ENCODE peak calls at places on chromosomes 6 and 20, in six cellular contexts. H is HCT116, A is osteoblast, R is bronchial epithelial cell, V is uterus, C is transverse colon. M is an unnamed sample.
A peak's percentile ranks its signal among the peaks of the same experiment; 100 is the strongest.

GRCh38 chr20:58407966-58408557 is 19.0 kb downstream of the VAPB start:
- DNase-seq in H (no peak), A (no peak), R (peak; percentile 56), V (no peak), C (no peak), M (no peak)

GRCh38 chr6:13292774-13293173 is 35.6 kb downstream of the TBC1D7 start:
- DNase-seq in H (no peak), A (no peak), R (no peak), V (no peak), C (no peak), M (no peak)

GRCh38 chr6:33147807-33148666 is 44.2 kb downstream of the COL11A2 start:
- DNase-seq in H (peak; percentile 54), A (no peak), R (peak; percentile 59), V (no peak), C (no peak), M (no peak)

GRCh38 chr6:41786451-41787218 is 859 bp upstream of the TOMM6 start:
- DNase-seq in H (peak; percentile 23), A (peak; percentile 99), R (peak; percentile 38), V (peak; percentile 83), C (peak; percentile 93), M (peak; percentile 89)

GRCh38 chr6:115120394-115120793 is 777.6 kb upstream of the HS3ST5 start:
- DNase-seq in H (no peak), A (no peak), R (no peak), V (no peak), C (no peak), M (no peak)

GRCh38 chr6:168741305-168741704 is 300.3 kb downstream of the SMOC2 start:
- DNase-seq in H (no peak), A (no peak), R (no peak), V (no peak), C (no peak), M (no peak)

GRCh38 chr6:165220030-165220429 is 89.4 kb downstream of the C6orf118 start:
- DNase-seq in H (no peak), A (no peak), R (no peak), V (no peak), C (no peak), M (no peak)

GRCh38 chr20:10249822-10250221 is 31.2 kb downstream of the SNAP25 start:
- DNase-seq in H (no peak), A (no peak), R (no peak), V (no peak), C (no peak), M (no peak)

GRCh38 chr6:48426636-48427035 is 315.6 kb upstream of the PTCHD4 start:
- DNase-seq in H (no peak), A (no peak), R (peak; percentile 81), V (no peak), C (no peak), M (no peak)

GRCh38 chr6:129621252-129621651 is 88.7 kb downstream of the ARHGAP18 start:
- DNase-seq in H (no peak), A (no peak), R (no peak), V (no peak), C (peak; percentile 24), M (no peak)

GRCh38 chr6:7153807-7154206 is 46.0 kb downstream of the RREB1 start:
- DNase-seq in H (no peak), A (no peak), R (no peak), V (no peak), C (no peak), M (no peak)

GRCh38 chr6:22036267-22036666 is 260.6 kb downstream of the PRL start:
- DNase-seq in H (peak; percentile 74), A (no peak), R (peak; percentile 83), V (no peak), C (no peak), M (no peak)

GRCh38 chr6:15132854-15133670 is 112.8 kb upstream of the JARID2 start:
- DNase-seq in H (peak; percentile 95), A (peak; percentile 88), R (peak; percentile 100), V (peak; percentile 36), C (no peak), M (no peak)

DNA sequence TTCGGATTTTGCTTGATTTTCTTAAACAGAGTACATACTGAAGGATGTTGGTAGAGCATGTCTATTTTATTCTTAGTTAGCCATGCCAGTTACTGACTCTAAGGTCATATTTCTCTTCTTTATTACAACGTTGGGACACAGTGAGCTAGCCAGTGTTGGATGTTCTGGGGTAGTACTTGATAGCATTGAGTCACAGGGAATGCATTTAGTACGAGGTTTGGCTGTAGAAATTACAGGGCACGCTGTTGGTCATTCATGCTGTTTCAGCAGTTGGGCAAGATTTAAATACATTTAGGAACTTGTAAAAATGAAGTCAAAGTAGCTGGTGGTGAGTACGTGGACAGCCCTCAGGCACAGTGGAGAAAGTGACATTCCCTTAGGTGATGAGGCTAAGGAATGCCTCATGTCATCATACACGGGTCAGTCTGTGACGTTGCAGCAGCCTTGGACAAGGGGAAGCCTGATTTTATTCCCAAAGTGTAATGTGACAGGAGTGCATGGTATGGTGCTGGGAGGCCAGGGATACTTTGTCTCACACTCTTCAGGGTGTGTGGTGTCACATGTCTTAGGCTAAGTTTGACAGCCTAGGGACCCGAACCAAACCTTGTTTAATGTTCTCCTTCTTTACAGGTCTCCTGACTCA is 57.7 kb upstream of the SLC22A1 start:
- DNase-seq in H (no peak), A (no peak), R (no peak), V (no peak), C (no peak), M (no peak)
- H3K36me3 ChIP-seq in H (peaks cover 25% of the 10 kb centered on the region), A (peaks cover 82% of the 10 kb centered on the region), R (peaks cover 46% of the 10 kb centered on the region), V (no peaks in the 10 kb centered on the region), C (no peaks in the 10 kb centered on the region), M (peaks cover 94% of the 10 kb centered on the region)

DNA sequence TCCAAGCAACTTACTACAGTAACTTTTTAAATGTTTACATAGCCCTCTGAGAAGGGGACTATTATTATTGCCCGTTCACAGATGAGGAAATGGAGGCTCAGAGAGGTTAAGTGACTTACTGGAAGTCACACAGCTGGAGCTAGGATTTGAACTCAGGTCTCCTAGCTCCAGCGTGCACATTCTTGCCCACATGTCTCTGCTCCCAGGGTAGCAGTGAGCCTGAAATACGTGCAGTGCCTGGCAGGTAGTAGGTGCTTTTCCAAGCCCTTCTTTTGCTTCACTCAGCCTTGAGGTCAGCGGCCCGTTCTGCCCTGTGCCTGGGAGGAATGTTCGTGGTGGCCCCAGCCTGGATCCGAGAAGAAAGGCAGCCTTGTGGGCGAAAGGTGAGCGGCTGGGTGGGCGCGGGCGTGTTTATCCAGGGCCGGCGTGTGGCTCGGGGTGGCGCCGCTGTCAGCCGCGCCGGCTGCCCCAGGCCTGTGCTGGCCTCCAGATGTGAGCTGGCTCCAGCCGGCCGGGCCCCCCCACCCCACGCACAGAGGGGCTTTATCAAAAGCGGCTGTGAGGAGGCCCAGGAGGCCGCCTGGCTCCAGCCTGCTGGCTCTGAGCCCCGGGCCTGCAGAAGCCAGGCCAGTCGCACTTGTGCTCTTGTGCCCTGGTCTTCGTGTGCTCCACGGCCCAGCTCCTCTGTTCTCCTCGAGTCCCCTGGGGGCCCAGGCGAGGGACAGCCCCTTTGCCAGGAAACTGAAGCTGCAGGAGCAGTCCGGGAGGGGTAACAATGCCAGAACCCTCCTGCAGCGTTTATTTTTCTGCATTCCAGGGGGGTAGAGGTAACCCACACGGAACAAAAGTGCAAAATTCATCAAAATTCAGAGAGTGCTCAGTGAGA is 58.1 kb downstream of the UBE2V1 start:
- DNase-seq in H (no peak), A (peak; percentile 68), R (no peak), V (no peak), C (peak; percentile 16), M (no peak)
- H3K4me3 ChIP-seq in H (no peak overlapping the region), A (no peak overlapping the region), R (no peak overlapping the region), V (no peak overlapping the region), C (no peak overlapping the region), M (peak overlapping the region; percentile 7)

GRCh38 chr6:43144879-43145278 is 26.2 kb upstream of the SRF start:
- DNase-seq in H (no peak), A (no peak), R (peak; percentile 79), V (no peak), C (no peak), M (no peak)
- H3K36me3 ChIP-seq in H (peaks cover 10% of the 10 kb centered on the region), A (peaks cover 35% of the 10 kb centered on the region), R (peaks cover 26% of the 10 kb centered on the region), V (no peaks in the 10 kb centered on the region), C (no peaks in the 10 kb centered on the region), M (no peaks in the 10 kb centered on the region)

DNA sequence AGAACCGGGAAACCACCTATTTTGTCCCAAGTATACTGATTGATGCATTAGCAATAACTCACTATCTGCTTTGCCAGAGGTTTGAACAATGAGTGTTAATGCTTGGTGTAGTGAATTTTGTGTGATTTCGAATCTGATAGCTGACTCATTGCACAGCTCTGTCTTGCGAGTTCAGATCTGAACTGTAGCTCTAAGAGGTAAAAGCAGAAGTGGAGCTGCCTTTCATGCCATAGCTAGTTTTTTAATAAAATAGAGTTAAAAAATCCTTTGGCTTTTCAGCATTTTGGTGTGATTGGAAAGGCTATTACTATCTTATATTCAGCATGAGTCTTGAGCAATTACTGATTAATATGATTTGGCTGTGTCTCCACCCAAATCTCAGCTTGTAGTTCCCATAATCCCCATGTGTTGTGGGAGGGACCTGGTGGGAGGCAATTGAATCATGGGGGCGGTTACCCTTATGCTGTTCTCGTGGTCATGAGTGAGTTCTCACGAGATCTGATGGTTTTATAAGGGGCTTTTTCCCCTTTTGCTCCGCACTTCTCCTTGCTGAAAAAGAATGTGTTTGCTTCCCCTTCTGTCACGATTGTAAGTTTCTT is 21.1 kb downstream of the IGF2R start:
- DNase-seq in H (no peak), A (no peak), R (peak; percentile 70), V (no peak), C (no peak), M (no peak)
- H3K4me3 ChIP-seq in H (no peak overlapping the region), A (no peak overlapping the region), R (no peak overlapping the region), V (no peak overlapping the region), C (no peak overlapping the region), M (no peak overlapping the region)

DNA sequence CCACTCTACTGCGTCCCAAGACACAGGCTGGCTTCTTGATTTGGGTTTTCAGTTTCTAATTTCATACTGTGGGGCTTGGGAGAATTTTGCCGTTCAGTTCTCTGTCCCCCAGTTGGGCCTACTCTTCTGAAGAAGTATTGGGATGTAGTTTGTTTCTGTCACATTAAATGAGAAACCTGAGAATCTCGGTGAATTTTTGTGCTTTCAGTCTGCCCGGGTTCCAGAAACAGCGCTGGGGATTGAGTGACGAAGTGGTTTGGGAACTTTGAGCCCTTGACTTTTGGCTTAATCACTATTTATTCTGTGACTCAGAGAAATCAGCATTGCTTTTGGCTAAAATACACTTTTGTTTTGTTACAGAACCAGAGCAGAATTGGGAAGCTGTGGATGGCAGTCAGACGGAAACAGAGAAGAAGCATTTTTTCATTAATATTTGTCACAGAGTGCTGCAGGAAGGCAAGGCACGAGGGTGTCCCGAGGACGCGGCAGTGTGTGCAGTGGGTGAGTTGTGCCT is 74.0 kb downstream of the IGF2R start:
- DNase-seq in H (no peak), A (peak; percentile 87), R (peak; percentile 86), V (no peak), C (no peak), M (no peak)
- H3K36me3 ChIP-seq in H (peaks cover 22% of the 10 kb centered on the region), A (peaks cover 53% of the 10 kb centered on the region), R (peaks cover 14% of the 10 kb centered on the region), V (no peaks in the 10 kb centered on the region), C (no peaks in the 10 kb centered on the region), M (peaks cover 85% of the 10 kb centered on the region)

DNA sequence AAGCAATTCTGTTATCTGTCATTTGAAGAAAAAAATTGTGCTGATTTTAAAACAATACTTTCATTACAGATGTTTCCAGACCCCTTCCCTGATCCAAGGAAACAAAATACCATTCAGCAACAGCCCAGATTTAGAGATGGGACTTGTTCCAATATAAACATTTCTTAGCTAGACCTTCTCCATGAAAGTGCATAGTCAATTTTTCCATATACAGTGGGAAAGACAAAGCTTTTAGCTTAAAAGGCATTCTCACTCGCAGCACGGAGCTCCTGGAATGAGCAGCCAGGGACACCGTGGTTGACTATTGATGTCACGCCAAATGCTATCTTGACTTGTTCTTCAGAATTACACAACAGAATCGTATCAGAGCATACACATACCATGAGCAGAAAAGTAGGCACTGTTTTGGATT is 21.5 kb downstream of the LAMA4 start:
- DNase-seq in H (no peak), A (no peak), R (no peak), V (peak; percentile 59), C (no peak), M (peak; percentile 75)
- H3K4me3 ChIP-seq in H (no peak overlapping the region), A (peak overlapping the region; percentile 34), R (no peak overlapping the region), V (no peak overlapping the region), C (no peak overlapping the region), M (no peak overlapping the region)